ENCODE peak calls at places on chromosomes 12 and 14, in eight cellular contexts. One of them, this sample, is unnamed.

GRCh38 chr12:104106965-104107364 is 31.0 kb downstream of the NFYB start:
- DNase-seq in CD8-positive, alpha-beta memory T cell: no peak
- DNase-seq in fibroblast of lung: no peak
- DNase-seq in mesenchymal stem cell: no peak
- DNase-seq in ovary: no peak
- DNase-seq in kidney: no peak
- DNase-seq in lung: no peak
- DNase-seq in aorta: no peak
- DNase-seq in this sample: no peak

GRCh38 chr14:21534576-21534975 is 8.4 kb upstream of the SALL2 start:
- DNase-seq in lung: no peak
- DNase-seq in kidney: no peak
- DNase-seq in CD8-positive, alpha-beta memory T cell: no peak
- DNase-seq in aorta: no peak
- DNase-seq in fibroblast of lung: no peak
- DNase-seq in ovary: no peak
- DNase-seq in mesenchymal stem cell: no peak
- DNase-seq in this sample: no peak

GRCh38 chr12:94289551-94290312 is 141.4 kb downstream of the PLXNC1 start:
- DNase-seq in ovary: peak; percentile 68
- DNase-seq in aorta: no peak
- DNase-seq in lung: no peak
- DNase-seq in kidney: no peak
- DNase-seq in mesenchymal stem cell: peak; percentile 51
- DNase-seq in CD8-positive, alpha-beta memory T cell: no peak
- DNase-seq in fibroblast of lung: peak; percentile 82
- DNase-seq in this sample: peak; percentile 60

GRCh38 chr12:47801170-47801903 is 18.4 kb downstream of the HDAC7 start:
- DNase-seq in ovary: no peak
- DNase-seq in mesenchymal stem cell: peak; percentile 34
- DNase-seq in aorta: peak; percentile 78
- DNase-seq in fibroblast of lung: no peak
- DNase-seq in kidney: peak; percentile 80
- DNase-seq in CD8-positive, alpha-beta memory T cell: no peak
- DNase-seq in lung: no peak
- DNase-seq in this sample: no peak

GRCh38 chr12:51773145-51773869 is 75.2 kb downstream of the FIGNL2 start:
- DNase-seq in fibroblast of lung: peak; percentile 73
- DNase-seq in aorta: no peak
- DNase-seq in CD8-positive, alpha-beta memory T cell: no peak
- DNase-seq in mesenchymal stem cell: no peak
- DNase-seq in lung: no peak
- DNase-seq in ovary: no peak
- DNase-seq in kidney: no peak
- DNase-seq in this sample: no peak

GRCh38 chr14:31935406-31935805 is 141.7 kb upstream of the ARHGAP5 start:
- DNase-seq in mesenchymal stem cell: no peak
- DNase-seq in ovary: no peak
- DNase-seq in kidney: no peak
- DNase-seq in fibroblast of lung: no peak
- DNase-seq in lung: no peak
- DNase-seq in aorta: no peak
- DNase-seq in CD8-positive, alpha-beta memory T cell: no peak
- DNase-seq in this sample: no peak

GRCh38 chr14:93155667-93156066 is 29.0 kb downstream of the MOAP1 start:
- DNase-seq in ovary: no peak
- DNase-seq in CD8-positive, alpha-beta memory T cell: no peak
- DNase-seq in aorta: no peak
- DNase-seq in fibroblast of lung: no peak
- DNase-seq in mesenchymal stem cell: no peak
- DNase-seq in kidney: no peak
- DNase-seq in lung: no peak
- DNase-seq in this sample: no peak

GRCh38 chr14:99183716-99184115 is 88.3 kb downstream of the BCL11B start:
- DNase-seq in fibroblast of lung: no peak
- DNase-seq in kidney: peak; percentile 30
- DNase-seq in CD8-positive, alpha-beta memory T cell: peak; percentile 24
- DNase-seq in lung: no peak
- DNase-seq in ovary: no peak
- DNase-seq in mesenchymal stem cell: no peak
- DNase-seq in aorta: no peak
- DNase-seq in this sample: no peak

GRCh38 chr14:91942128-91942527 is 5.4 kb downstream of the FBLN5 start:
- DNase-seq in kidney: no peak
- DNase-seq in ovary: no peak
- DNase-seq in aorta: no peak
- DNase-seq in mesenchymal stem cell: no peak
- DNase-seq in CD8-positive, alpha-beta memory T cell: no peak
- DNase-seq in fibroblast of lung: no peak
- DNase-seq in lung: no peak
- DNase-seq in this sample: no peak

GRCh38 chr14:68195126-68195525 is 375.5 kb downstream of the RAD51B start:
- DNase-seq in fibroblast of lung: no peak
- DNase-seq in kidney: no peak
- DNase-seq in mesenchymal stem cell: no peak
- DNase-seq in CD8-positive, alpha-beta memory T cell: no peak
- DNase-seq in aorta: no peak
- DNase-seq in ovary: no peak
- DNase-seq in lung: no peak
- DNase-seq in this sample: no peak

GRCh38 chr14:70213721-70214282 is 25.1 kb upstream of the SLC8A3 start:
- DNase-seq in ovary: no peak
- DNase-seq in kidney: no peak
- DNase-seq in lung: no peak
- DNase-seq in fibroblast of lung: peak; percentile 9
- DNase-seq in CD8-positive, alpha-beta memory T cell: no peak
- DNase-seq in mesenchymal stem cell: no peak
- DNase-seq in aorta: no peak
- DNase-seq in this sample: no peak

GRCh38 chr14:35374273-35374681 is 30.3 kb downstream of the NFKBIA start:
- DNase-seq in mesenchymal stem cell: peak; percentile 99
- DNase-seq in CD8-positive, alpha-beta memory T cell: no peak
- DNase-seq in lung: peak; percentile 84
- DNase-seq in aorta: peak; percentile 65
- DNase-seq in kidney: peak; percentile 74
- DNase-seq in fibroblast of lung: peak; percentile 94
- DNase-seq in ovary: peak; percentile 30
- DNase-seq in this sample: no peak

GRCh38 chr12:123129651-123130050 is 21.2 kb downstream of the PITPNM2 start:
- DNase-seq in ovary: no peak
- DNase-seq in lung: no peak
- DNase-seq in aorta: no peak
- DNase-seq in fibroblast of lung: no peak
- DNase-seq in kidney: no peak
- DNase-seq in CD8-positive, alpha-beta memory T cell: no peak
- DNase-seq in mesenchymal stem cell: no peak
- DNase-seq in this sample: no peak
- H3K4me1 ChIP-seq in ovary: peaks cover 9% of the 10 kb centered on the region
- H3K4me1 ChIP-seq in lung: peaks cover 10% of the 10 kb centered on the region
- H3K4me1 ChIP-seq in aorta: no peaks in the 10 kb centered on the region
- H3K4me1 ChIP-seq in fibroblast of lung: peaks cover 16% of the 10 kb centered on the region
- H3K4me1 ChIP-seq in kidney: peaks cover 2% of the 10 kb centered on the region
- H3K4me1 ChIP-seq in CD8-positive, alpha-beta memory T cell: peaks cover 24% of the 10 kb centered on the region
- H3K4me1 ChIP-seq in mesenchymal stem cell: peaks cover 22% of the 10 kb centered on the region
- H3K4me1 ChIP-seq in this sample: no peaks in the 10 kb centered on the region

DNA sequence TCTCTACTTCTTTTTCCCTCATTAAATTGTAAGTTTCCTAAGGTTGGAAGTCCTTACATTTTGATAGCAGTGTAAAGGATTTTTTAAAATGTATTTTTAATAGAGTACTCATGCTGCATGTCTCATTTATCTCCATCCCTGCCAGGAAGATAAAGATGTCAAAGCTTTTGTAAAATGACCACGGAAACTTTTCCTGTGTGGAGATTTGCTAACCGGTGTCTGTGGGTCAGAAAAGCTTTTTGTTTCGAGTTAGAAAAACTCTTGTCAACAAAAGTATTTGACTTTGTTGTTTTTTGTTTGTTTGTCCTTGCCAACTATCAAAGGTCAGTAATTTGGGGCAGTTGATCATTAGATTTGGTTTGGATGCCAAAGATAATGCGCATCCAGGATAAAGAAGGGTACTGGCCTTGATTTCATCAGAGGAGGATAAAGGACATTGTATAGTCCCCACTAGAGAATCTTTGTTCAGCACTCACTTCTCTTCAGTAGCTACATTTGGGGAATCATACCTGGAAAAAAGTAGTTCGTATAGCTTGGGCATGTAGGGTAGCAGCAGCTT is 156.8 kb upstream of the HIF1A start:
- DNase-seq in ovary: no peak
- DNase-seq in mesenchymal stem cell: no peak
- DNase-seq in kidney: no peak
- DNase-seq in fibroblast of lung: no peak
- DNase-seq in CD8-positive, alpha-beta memory T cell: no peak
- DNase-seq in aorta: no peak
- DNase-seq in lung: no peak
- DNase-seq in this sample: no peak
- H3K27ac ChIP-seq in ovary: no peak overlapping the region
- H3K27ac ChIP-seq in mesenchymal stem cell: no peak overlapping the region
- H3K27ac ChIP-seq in kidney: peak overlapping the region; percentile 23
- H3K27ac ChIP-seq in fibroblast of lung: no peak overlapping the region
- H3K27ac ChIP-seq in CD8-positive, alpha-beta memory T cell: no peak overlapping the region
- H3K27ac ChIP-seq in aorta: no peak overlapping the region
- H3K27ac ChIP-seq in lung: no peak overlapping the region
- H3K27ac ChIP-seq in this sample: no peak overlapping the region

DNA sequence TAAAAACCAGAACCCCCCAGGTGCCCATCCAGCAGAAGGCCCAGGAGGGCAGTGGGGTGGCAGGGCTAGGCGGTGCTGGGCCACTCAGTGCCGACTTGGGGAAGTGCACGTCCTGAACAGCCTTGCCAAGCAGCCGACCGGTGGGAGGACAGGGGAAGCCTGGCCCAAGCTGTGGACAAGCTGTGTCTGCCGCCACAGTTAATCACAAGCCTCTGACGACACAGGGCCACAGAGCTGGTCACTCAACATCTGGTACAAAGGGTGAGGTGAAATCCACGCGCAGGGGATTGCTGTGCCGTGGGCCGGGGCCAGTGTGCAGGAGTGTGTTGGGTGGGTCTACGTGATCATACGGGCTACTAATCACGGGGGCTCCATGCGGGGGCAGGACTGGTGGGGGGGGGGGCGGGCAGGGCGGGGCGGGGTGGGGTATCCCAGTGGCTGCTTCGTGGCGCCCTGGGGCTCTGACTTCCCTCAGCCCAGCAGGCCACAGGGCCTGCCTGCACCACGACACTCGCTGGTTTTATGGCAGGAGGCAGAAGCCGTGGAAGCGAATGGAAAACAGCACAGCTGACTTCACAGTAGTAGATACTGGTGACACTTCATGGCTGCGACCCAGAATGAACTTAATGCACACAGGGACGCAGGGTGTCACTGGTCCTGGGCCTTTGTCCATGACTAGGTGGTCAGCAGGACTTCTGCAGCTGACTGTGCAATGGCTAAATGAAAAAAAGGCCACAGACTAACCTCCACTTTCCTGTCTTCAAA is 10.2 kb downstream of the AMN start:
- DNase-seq in mesenchymal stem cell: no peak
- DNase-seq in lung: no peak
- DNase-seq in fibroblast of lung: no peak
- DNase-seq in CD8-positive, alpha-beta memory T cell: no peak
- DNase-seq in kidney: no peak
- DNase-seq in ovary: no peak
- DNase-seq in aorta: no peak
- DNase-seq in this sample: no peak
- H3K4me3 ChIP-seq in mesenchymal stem cell: no peak overlapping the region
- H3K4me3 ChIP-seq in lung: no peak overlapping the region
- H3K4me3 ChIP-seq in fibroblast of lung: no peak overlapping the region
- H3K4me3 ChIP-seq in CD8-positive, alpha-beta memory T cell: no peak overlapping the region
- H3K4me3 ChIP-seq in kidney: no peak overlapping the region
- H3K4me3 ChIP-seq in ovary: no peak overlapping the region
- H3K4me3 ChIP-seq in aorta: no peak overlapping the region
- H3K4me3 ChIP-seq in this sample: no peak overlapping the region

GRCh38 chr12:122013792-122014590 is 7.7 kb upstream of the BCL7A start:
- DNase-seq in kidney: no peak
- DNase-seq in CD8-positive, alpha-beta memory T cell: no peak
- DNase-seq in ovary: no peak
- DNase-seq in mesenchymal stem cell: no peak
- DNase-seq in fibroblast of lung: no peak
- DNase-seq in lung: no peak
- DNase-seq in aorta: peak; percentile 9
- DNase-seq in this sample: no peak

GRCh38 chr12:122013136-122013535 is 8.5 kb upstream of the BCL7A start:
- DNase-seq in mesenchymal stem cell: no peak
- DNase-seq in ovary: no peak
- DNase-seq in lung: no peak
- DNase-seq in aorta: no peak
- DNase-seq in fibroblast of lung: no peak
- DNase-seq in CD8-positive, alpha-beta memory T cell: no peak
- DNase-seq in kidney: no peak
- DNase-seq in this sample: no peak

GRCh38 chr12:122012184-122012583 is 9.5 kb upstream of the BCL7A start:
- DNase-seq in ovary: no peak
- DNase-seq in kidney: peak; percentile 2
- DNase-seq in lung: no peak
- DNase-seq in fibroblast of lung: no peak
- DNase-seq in CD8-positive, alpha-beta memory T cell: no peak
- DNase-seq in aorta: no peak
- DNase-seq in mesenchymal stem cell: no peak
- DNase-seq in this sample: no peak

GRCh38 chr12:122006186-122006926 is 15.3 kb upstream of the BCL7A start:
- DNase-seq in kidney: peak; percentile 57
- DNase-seq in fibroblast of lung: no peak
- DNase-seq in mesenchymal stem cell: no peak
- DNase-seq in aorta: peak; percentile 36
- DNase-seq in CD8-positive, alpha-beta memory T cell: peak; percentile 40
- DNase-seq in ovary: no peak
- DNase-seq in lung: no peak
- DNase-seq in this sample: no peak

GRCh38 chr12:122009741-122010140 is 11.9 kb upstream of the BCL7A start:
- DNase-seq in mesenchymal stem cell: no peak
- DNase-seq in CD8-positive, alpha-beta memory T cell: no peak
- DNase-seq in ovary: no peak
- DNase-seq in aorta: peak; percentile 15
- DNase-seq in fibroblast of lung: no peak
- DNase-seq in kidney: peak; percentile 60
- DNase-seq in lung: no peak
- DNase-seq in this sample: no peak
- H3K4me1 ChIP-seq in mesenchymal stem cell: peaks cover 3% of the 10 kb centered on the region
- H3K4me1 ChIP-seq in CD8-positive, alpha-beta memory T cell: peaks cover 18% of the 10 kb centered on the region
- H3K4me1 ChIP-seq in ovary: peaks cover 3% of the 10 kb centered on the region
- H3K4me1 ChIP-seq in aorta: no peaks in the 10 kb centered on the region
- H3K4me1 ChIP-seq in fibroblast of lung: no peaks in the 10 kb centered on the region
- H3K4me1 ChIP-seq in kidney: no peaks in the 10 kb centered on the region
- H3K4me1 ChIP-seq in lung: no peaks in the 10 kb centered on the region
- H3K4me1 ChIP-seq in this sample: no peaks in the 10 kb centered on the region